ENCODE peak calls at places on chromosomes 5 and 9, in five cellular contexts. M, T, R, Z and H are unnamed samples.

GRCh38 chr5:138336952-138337684 is 948 bp upstream of the FAM53C start:
- DNase-seq in R (peak), Z (peak), T (peak), M (peak), H (no peak)

GRCh38 chr9:136312436-136312835 is 8.5 kb upstream of the CCDC187 start:
- DNase-seq in Z (peak), R (no peak), T (no peak), M (peak), H (no peak)

GRCh38 chr9:120336753-120337090 is 243.2 kb downstream of the CDK5RAP2 start:
- DNase-seq in Z (no peak), T (no peak), R (no peak), M (no peak), H (no peak)

GRCh38 chr5:78000191-78000590 is 224.1 kb upstream of the TBCA start:
- DNase-seq in R (no peak), M (no peak), Z (no peak), T (no peak), H (no peak)

GRCh38 chr5:64147849-64148441 is 17.7 kb upstream of the RNF180 start:
- DNase-seq in M (peak), Z (peak), T (peak), R (no peak), H (no peak)

GRCh38 chr5:43769576-43770352 is 166.8 kb downstream of the NNT start:
- DNase-seq in M (no peak), T (no peak), Z (peak), R (no peak), H (no peak)

GRCh38 chr5:154189819-154190651 is 498 bp upstream of the GALNT10 start:
- DNase-seq in R (peak), T (peak), Z (peak), M (peak), H (no peak)

GRCh38 chr9:18238254-18238653 is 235.7 kb upstream of the ADAMTSL1 start:
- DNase-seq in Z (peak), T (no peak), M (peak), R (no peak), H (peak)

GRCh38 chr5:57199866-57200265 is 26.0 kb downstream of the GPBP1 start:
- DNase-seq in R (no peak), M (peak), T (no peak), Z (no peak), H (no peak)

GRCh38 chr5:126540631-126541030 is 54.4 kb downstream of the ALDH7A1 start:
- DNase-seq in T (no peak), Z (no peak), M (no peak), R (no peak), H (no peak)

GRCh38 chr9:131727184-131727785 is 12.6 kb downstream of the RAPGEF1 start:
- DNase-seq in M (peak), R (no peak), T (no peak), Z (peak), H (peak)

GRCh38 chr9:113519401-113520108 is 56.0 kb downstream of the RGS3 start:
- DNase-seq in T (no peak), R (no peak), M (peak), Z (peak), H (no peak)

GRCh38 chr9:109001275-109001676 is 12.0 kb downstream of the CTNNAL1 start:
- DNase-seq in Z (peak), M (peak), T (no peak), R (no peak), H (peak)

GRCh38 chr9:113594484-113595299 is 131.2 kb downstream of the RGS3 start:
- DNase-seq in T (no peak), Z (no peak), M (no peak), R (no peak), H (no peak)

GRCh38 chr5:17077447-17078233 is 139.8 kb upstream of the BASP1 start:
- DNase-seq in R (no peak), M (no peak), Z (no peak), T (no peak), H (no peak)

GRCh38 chr5:178502401-178503100 is 87.6 kb downstream of the COL23A1 start:
- DNase-seq in M (no peak), R (no peak), T (no peak), Z (no peak), H (no peak)

GRCh38 chr5:116571568-116572321 is 2.9 kb downstream of the SEMA6A start:
- DNase-seq in R (no peak), M (peak), T (no peak), Z (no peak), H (no peak)

GRCh38 chr5:5591567-5591966 is 169.1 kb downstream of the ICE1 start:
- DNase-seq in Z (no peak), R (no peak), M (no peak), T (no peak), H (no peak)

GRCh38 chr5:91177639-91178038 is 205.5 kb downstream of the ARRDC3 start:
- DNase-seq in Z (peak), R (no peak), T (no peak), M (no peak), H (no peak)

GRCh38 chr9:115213777-115214428 is 95.9 kb upstream of the TNC start:
- DNase-seq in T (no peak), M (peak), R (no peak), Z (peak), H (no peak)

GRCh38 chr9:81685763-81686613 is 3.4 kb downstream of the TLE1 start:
- DNase-seq in M (peak), R (no peak), Z (peak), T (no peak), H (no peak)

GRCh38 chr5:150155258-150156032 is at the start of gene PDGFRB:
- DNase-seq in R (peak), Z (peak), M (peak), T (peak), H (peak)

GRCh38 chr5:115894342-115894741 is 52.6 kb downstream of the AP3S1 start:
- DNase-seq in T (no peak), R (no peak), Z (no peak), M (no peak), H (no peak)

GRCh38 chr9:109253637-109254284 is 67.1 kb downstream of the EPB41L4B start:
- DNase-seq in R (no peak), Z (peak), T (no peak), M (peak), H (no peak)

GRCh38 chr9:10259668-10260067 is 353.1 kb downstream of the PTPRD start:
- DNase-seq in T (no peak), R (no peak), M (no peak), Z (no peak), H (no peak)

GRCh38 chr5:1971944-1972343 is 89.2 kb upstream of the IRX4 start:
- DNase-seq in R (no peak), Z (no peak), M (no peak), T (peak), H (no peak)

GRCh38 chr5:91848453-91848852 is 465.3 kb upstream of the ARRDC3 start:
- DNase-seq in Z (peak), M (peak), T (no peak), R (no peak), H (no peak)

GRCh38 chr9:134590240-134591081 is 51.1 kb upstream of the COL5A1 start:
- DNase-seq in R (no peak), T (peak), M (no peak), Z (no peak), H (no peak)

GRCh38 chr9:113543286-113544000 is 79.9 kb downstream of the RGS3 start:
- DNase-seq in R (no peak), Z (no peak), M (no peak), T (no peak), H (no peak)

GRCh38 chr9:137300607-137301085 is 1.4 kb downstream of the NRARP start:
- DNase-seq in R (no peak), T (no peak), M (no peak), Z (no peak), H (no peak)

GRCh38 chr9:6715755-6716643 is 41.8 kb upstream of the KDM4C start:
- DNase-seq in M (peak), T (peak), R (no peak), Z (peak), H (no peak)

GRCh38 chr5:103402861-103403260 is 144.3 kb downstream of the MACIR start:
- DNase-seq in T (no peak), R (no peak), Z (no peak), M (no peak), H (no peak)

GRCh38 chr9:91162784-91163440 is 198.8 kb downstream of the AUH start:
- DNase-seq in R (no peak), M (peak), Z (peak), T (no peak), H (no peak)

GRCh38 chr9:103242025-103242424 is 246.9 kb downstream of the CYLC2 start:
- DNase-seq in R (no peak), Z (no peak), M (peak), T (no peak), H (peak)

GRCh38 chr5:154179846-154180710 is 10.5 kb upstream of the GALNT10 start:
- DNase-seq in R (no peak), Z (peak), T (no peak), M (peak), H (no peak)

GRCh38 chr5:58922392-58923171 is 339.7 kb downstream of the RAB3C start:
- DNase-seq in M (peak), Z (peak), T (peak), R (peak), H (no peak)

DNA sequence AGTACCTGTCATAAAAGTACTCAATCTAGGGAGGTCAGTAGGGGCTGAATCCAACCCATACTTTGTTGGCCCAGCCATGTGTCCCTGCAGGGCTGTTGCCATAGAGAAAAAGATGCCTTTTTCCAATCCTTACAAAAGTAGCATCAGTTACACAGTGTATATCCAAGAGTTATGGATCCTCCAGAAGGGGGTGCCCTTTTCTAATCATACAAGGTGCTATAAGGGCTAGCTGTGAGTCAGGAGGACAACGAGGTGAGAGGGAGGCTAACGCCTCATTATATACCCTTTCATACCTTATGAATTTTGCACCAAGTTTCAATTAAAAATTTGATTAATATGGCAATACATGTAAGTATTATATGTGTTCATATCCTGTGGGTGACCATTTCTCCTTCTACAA is 4.8 kb downstream of the KIAA0825 start:
- DNase-seq in T (no peak), M (peak), R (no peak), Z (peak), H (no peak)
- TF ChIP-seq CTCF in T (no peak), M (no peak), R (no peak), Z (peak), H (peak)

DNA sequence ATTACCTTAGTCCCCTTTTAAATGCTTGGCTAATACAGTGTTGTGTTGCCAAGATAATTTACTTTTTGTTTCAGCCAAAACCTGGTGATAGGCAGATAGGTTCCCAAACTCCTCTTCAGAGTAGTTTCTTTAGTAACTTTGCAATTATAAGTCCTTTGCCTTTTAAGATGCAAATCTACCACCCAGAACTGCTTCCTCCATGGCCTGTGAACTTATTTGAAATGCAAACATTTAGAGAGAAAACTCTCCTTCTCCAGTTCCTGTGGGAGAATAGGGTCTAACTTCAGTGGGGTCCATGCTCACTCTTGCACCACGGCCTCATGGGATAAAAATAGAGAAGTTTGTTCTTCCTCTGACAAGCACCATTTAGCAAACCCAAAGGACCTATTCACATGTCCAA is 1955.4 kb upstream of the CDH6 start:
- DNase-seq in R (no peak), M (no peak), T (no peak), Z (no peak), H (no peak)
- H3K4me3 ChIP-seq in R (no peak), M (no peak), T (no peak), Z (no peak), H (no peak)

GRCh38 chr5:142107729-142108431 is 699 bp upstream of the NDFIP1 start:
- DNase-seq in M (no peak), R (no peak), Z (no peak), T (no peak), H (no peak)

GRCh38 chr5:142109356-142110045 is 922 bp downstream of the NDFIP1 start:
- DNase-seq in M (peak), T (no peak), Z (peak), R (no peak), H (no peak)

GRCh38 chr5:142110988-142111687 is 2.6 kb downstream of the NDFIP1 start:
- DNase-seq in T (no peak), R (no peak), M (no peak), Z (no peak), H (no peak)

GRCh38 chr5:142110046-142110531 is 1.5 kb downstream of the NDFIP1 start:
- DNase-seq in M (peak), R (peak), T (no peak), Z (peak), H (no peak)

DNA sequence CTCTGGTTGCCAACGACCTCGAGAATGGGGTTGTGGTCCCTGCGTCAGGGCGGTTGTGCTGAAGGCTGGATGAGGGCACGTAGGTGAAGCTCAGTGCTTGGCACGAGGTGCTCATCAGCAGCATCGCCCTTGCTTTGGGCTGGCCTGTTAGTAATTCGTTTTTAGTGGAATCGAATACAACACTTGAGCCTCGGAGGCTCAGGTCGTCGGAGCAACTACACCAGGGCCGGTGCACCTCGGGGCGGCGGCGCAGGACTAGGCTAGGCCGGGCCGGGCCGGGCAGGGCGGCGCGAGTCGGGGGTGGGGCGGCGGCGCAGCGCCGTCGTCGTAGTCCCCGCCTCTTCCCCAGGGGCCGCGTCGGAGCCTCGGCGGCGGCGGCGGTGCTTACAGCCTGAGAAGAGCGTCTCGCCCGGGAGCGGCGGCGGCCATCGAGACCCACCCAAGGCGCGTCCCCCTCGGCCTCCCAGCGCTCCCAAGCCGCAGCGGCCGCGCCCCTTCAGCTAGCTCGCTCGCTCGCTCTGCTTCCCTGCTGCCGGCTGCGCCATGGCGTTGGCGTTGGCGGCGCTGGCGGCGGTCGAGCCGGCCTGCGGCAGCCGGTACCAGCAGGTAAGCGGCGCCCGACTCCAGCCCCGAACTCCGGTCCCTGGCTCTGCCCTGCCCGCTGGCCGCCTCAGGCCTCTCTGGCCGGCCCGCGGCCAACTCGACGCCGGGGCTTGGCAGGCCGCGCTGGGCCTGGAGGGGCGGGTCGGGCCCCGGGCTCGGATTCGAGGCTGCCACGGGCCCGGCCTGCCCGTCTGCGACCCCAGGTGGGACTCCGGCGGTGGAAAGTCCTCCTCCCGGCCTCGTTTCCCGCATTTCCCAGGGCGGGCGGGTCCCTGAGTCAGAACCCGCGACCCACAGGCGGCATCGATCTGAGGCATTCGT is at the start of gene NDFIP1:
- DNase-seq in R (peak), M (peak), Z (peak), T (peak), H (no peak)
- TF ChIP-seq CTCF in R (peak), M (no peak), Z (no peak), T (no peak), H (no peak)

GRCh38 chr9:22005083-22005699 is 3.9 kb downstream of the CDKN2B start:
- DNase-seq in M (no peak), Z (peak), T (no peak), R (no peak), H (no peak)

GRCh38 chr9:22008662-22009562 is at the start of gene CDKN2B:
- DNase-seq in T (peak), R (peak), M (peak), Z (peak), H (peak)

GRCh38 chr9:22005700-22006605 is 3.2 kb downstream of the CDKN2B start:
- DNase-seq in R (no peak), Z (peak), M (peak), T (no peak), H (no peak)

GRCh38 chr9:22010881-22011625 is 1.9 kb upstream of the CDKN2B start:
- DNase-seq in R (no peak), T (no peak), M (peak), Z (no peak), H (no peak)

DNA sequence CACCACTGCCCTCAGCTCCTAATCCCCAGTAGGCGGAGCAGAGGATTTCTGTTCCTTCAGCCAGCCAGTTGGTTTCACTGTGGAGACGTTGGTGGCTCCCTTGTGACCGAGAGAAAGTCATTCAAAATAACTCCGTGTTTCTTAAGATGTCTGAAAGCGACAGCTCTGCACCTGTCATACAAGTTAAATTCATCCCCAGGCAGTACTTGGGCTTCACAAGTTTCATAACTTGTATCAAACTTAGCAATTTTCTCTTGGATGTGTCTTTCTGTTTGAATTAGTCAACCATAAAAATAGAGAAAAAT is 410 bp upstream of the CDKN2B start:
- DNase-seq in M (no peak), R (no peak), Z (no peak), T (no peak), H (no peak)
- H3K4me3 ChIP-seq in M (peak), R (peak), Z (no peak), T (no peak), H (peak)